ENCODE peak calls at places on chromosome 12, in nine cellular contexts. R is AG10803, E is fibroblast of pulmonary artery, D is GM12865, W is astrocyte of the hippocampus, M is GM23248, U is BJ, F is NCI-H2171 treated with DMSO at 0.1 percent for 48 hours, Z is T-cell. K is an unnamed sample.
A peak's percentile ranks its signal among the peaks of the same experiment; 100 is the strongest.

GRCh38 chr12:43836455-43836989 is 641 bp downstream of the TMEM117 start:
- DNase-seq in D (peak; percentile 18), Z (no peak), M (peak; percentile 56), W (peak; percentile 32), E (peak; percentile 54), R (peak; percentile 53), U (peak; percentile 3), F (peak; percentile 44), K (peak; percentile 8)

GRCh38 chr12:2732290-2732689 is 62.5 kb upstream of the FKBP4 start:
- DNase-seq in U (no peak), D (no peak), R (no peak), E (no peak), M (no peak), W (no peak), Z (no peak), F (no peak), K (no peak)

GRCh38 chr12:67541625-67541991 is 106.9 kb upstream of the DYRK2 start:
- DNase-seq in Z (peak; percentile 24), D (peak; percentile 41), U (no peak), F (peak; percentile 95), R (no peak), M (no peak), W (no peak), E (no peak), K (peak; percentile 78)

GRCh38 chr12:40198601-40199000 is 26.2 kb upstream of the LRRK2 start:
- DNase-seq in Z (no peak), U (no peak), M (peak; percentile 18), W (no peak), R (no peak), E (no peak), F (no peak), D (no peak), K (no peak)

GRCh38 chr12:89694542-89694941 is 14.1 kb downstream of the ATP2B1 start:
- DNase-seq in M (no peak), R (no peak), U (no peak), D (no peak), F (no peak), E (no peak), W (no peak), Z (no peak), K (no peak)

GRCh38 chr12:11174022-11174421 is 3.0 kb downstream of the SMIM10L1 start:
- DNase-seq in M (peak; percentile 4), E (peak; percentile 25), Z (no peak), R (peak; percentile 26), W (no peak), U (no peak), F (no peak), D (no peak), K (no peak)

GRCh38 chr12:124032265-124032886 is 59.4 kb downstream of the ZNF664 start:
- DNase-seq in E (peak; percentile 83), F (peak; percentile 65), Z (no peak), D (peak; percentile 44), M (peak; percentile 85), U (no peak), R (peak; percentile 73), W (peak; percentile 83), K (no peak)

GRCh38 chr12:58803893-58804292 is 116.4 kb downstream of the LRIG3 start:
- DNase-seq in U (peak; percentile 54), Z (no peak), M (peak; percentile 85), E (peak; percentile 92), D (no peak), F (no peak), W (peak; percentile 91), R (peak; percentile 85), K (no peak)

GRCh38 chr12:52353766-52354165 is 13.5 kb downstream of the KRT85 start:
- DNase-seq in F (no peak), Z (no peak), M (no peak), E (no peak), U (no peak), D (no peak), R (no peak), W (no peak), K (no peak)

GRCh38 chr12:129379076-129379804 is 524.6 kb downstream of the TMEM132D start:
- DNase-seq in R (no peak), F (no peak), Z (no peak), M (no peak), E (no peak), D (no peak), U (no peak), W (no peak), K (no peak)

GRCh38 chr12:4273651-4274395 is at the start of gene CCND2:
- DNase-seq in W (peak; percentile 92), R (peak; percentile 28), F (peak; percentile 36), D (peak; percentile 90), E (peak; percentile 88), M (peak; percentile 70), Z (no peak), U (no peak), K (peak; percentile 91)

GRCh38 chr12:111686574-111687105 is 787 bp downstream of the ACAD10 start:
- DNase-seq in R (peak; percentile 6), U (no peak), D (peak; percentile 8), E (no peak), Z (no peak), F (no peak), M (peak; percentile 64), W (no peak), K (no peak)

GRCh38 chr12:51218607-51219161 is 822 bp upstream of the POU6F1 start:
- DNase-seq in U (no peak), Z (no peak), E (no peak), R (no peak), D (peak; percentile 9), W (peak; percentile 13), F (peak; percentile 28), M (no peak), K (no peak)

GRCh38 chr12:109553471-109553870 is 19.8 kb downstream of the MMAB start:
- DNase-seq in W (peak; percentile 73), U (no peak), M (peak; percentile 19), Z (no peak), F (no peak), D (no peak), E (no peak), R (peak; percentile 14), K (no peak)

GRCh38 chr12:7872565-7873304 is at the start of gene SLC2A14:
- DNase-seq in E (no peak), Z (no peak), M (no peak), R (no peak), F (no peak), D (no peak), W (peak; percentile 14), U (no peak), K (no peak)

GRCh38 chr12:106188249-106188648 is 49.5 kb upstream of the NUAK1 start:
- DNase-seq in U (no peak), E (no peak), Z (no peak), D (no peak), R (no peak), W (no peak), F (no peak), M (no peak), K (no peak)

GRCh38 chr12:122423258-122424165 is 1.0 kb upstream of the CLIP1 start:
- DNase-seq in U (no peak), Z (no peak), R (no peak), F (peak; percentile 65), D (no peak), E (peak; percentile 53), M (peak; percentile 47), W (peak; percentile 63), K (no peak)

GRCh38 chr12:12035229-12035628 is 35.5 kb upstream of the BCL2L14 start:
- DNase-seq in E (no peak), U (no peak), Z (no peak), R (no peak), D (no peak), F (no peak), M (no peak), W (no peak), K (no peak)

GRCh38 chr12:121799175-121799841 is 4.5 kb upstream of the SETD1B start:
- DNase-seq in Z (peak; percentile 55), D (peak; percentile 84), W (peak; percentile 82), R (peak; percentile 92), E (peak; percentile 82), U (no peak), M (peak; percentile 90), F (peak; percentile 72), K (peak; percentile 76)

GRCh38 chr12:100733817-100734593 is 60.6 kb upstream of the ANO4 start:
- DNase-seq in D (peak; percentile 53), E (peak; percentile 65), U (no peak), W (peak; percentile 54), M (peak; percentile 80), R (peak; percentile 47), F (peak; percentile 46), Z (no peak), K (no peak)

GRCh38 chr12:121337416-121337815 is 14.8 kb downstream of the ANAPC5 start:
- DNase-seq in F (no peak), M (no peak), W (no peak), R (no peak), E (no peak), Z (no peak), D (no peak), U (no peak), K (no peak)

GRCh38 chr12:10722905-10723866 is at the start of gene YBX3:
- DNase-seq in U (no peak), D (peak; percentile 84), M (peak; percentile 89), R (peak; percentile 81), F (peak; percentile 44), Z (no peak), W (peak; percentile 89), E (peak; percentile 90), K (peak; percentile 81)

GRCh38 chr12:67471810-67472209 is 176.7 kb upstream of the DYRK2 start:
- DNase-seq in W (no peak), R (no peak), E (no peak), F (no peak), U (no peak), D (no peak), Z (no peak), M (no peak), K (no peak)

GRCh38 chr12:112252184-112252583 is 126.8 kb downstream of the TRAFD1 start:
- DNase-seq in R (no peak), F (no peak), D (no peak), M (peak; percentile 33), U (no peak), E (peak; percentile 47), W (peak; percentile 75), Z (no peak), K (no peak)

GRCh38 chr12:58302487-58303011 is 361.2 kb downstream of the ATP23 start:
- DNase-seq in U (no peak), Z (no peak), R (no peak), W (no peak), F (peak; percentile 40), E (no peak), D (no peak), M (no peak), K (no peak)

GRCh38 chr12:106918746-106919145 is 37.0 kb upstream of the TMEM263 start:
- DNase-seq in F (peak; percentile 75), Z (no peak), U (no peak), M (no peak), R (no peak), E (peak; percentile 45), D (no peak), W (peak; percentile 55), K (peak; percentile 17)

GRCh38 chr12:109542014-109542413 is 31.3 kb downstream of the MMAB start:
- DNase-seq in W (no peak), D (no peak), E (peak; percentile 71), U (no peak), Z (no peak), F (no peak), M (peak; percentile 58), R (peak; percentile 43), K (no peak)

GRCh38 chr12:132239392-132239791 is 90.0 kb downstream of the GALNT9 start:
- DNase-seq in U (no peak), R (no peak), E (no peak), Z (no peak), W (no peak), D (no peak), M (no peak), F (no peak), K (no peak)

GRCh38 chr12:113996026-113996425 is 29.9 kb upstream of the RBM19 start:
- DNase-seq in U (no peak), E (no peak), D (no peak), R (no peak), W (no peak), F (no peak), M (no peak), Z (no peak), K (no peak)

GRCh38 chr12:59636945-59637656 is 41.3 kb downstream of the SLC16A7 start:
- DNase-seq in R (no peak), U (no peak), W (no peak), F (no peak), Z (no peak), D (peak; percentile 38), M (no peak), E (no peak), K (no peak)

GRCh38 chr12:52126605-52127578 is 47.4 kb downstream of the SMIM41 start:
- DNase-seq in R (no peak), M (no peak), F (peak; percentile 93), E (peak; percentile 62), W (no peak), U (no peak), Z (no peak), D (no peak), K (no peak)

K was measured in MM.1S.